ENCODE peak calls at places on chromosomes 1 and 21, in ten cellular contexts. A is uterus, X is neural crest cell, C is Panc1, O is upper lobe of right lung, D is left lung, B is epithelial cell of esophagus, R is stomach, W is Peyer's patch, K is MM.1S. G is an unnamed sample.

GRCh38 chr1:193539731-193540459 is 353.5 kb upstream of the B3GALT2 start:
- DNase-seq in A (no peak), X (no peak), C (no peak), O (no peak), D (no peak), B (no peak), R (no peak), W (peak; percentile 69), K (peak; percentile 78), G (no peak)

GRCh38 chr1:34872133-34872503 is 12.6 kb upstream of the SMIM12 start:
- DNase-seq in A (no peak), X (no peak), C (no peak), O (no peak), D (no peak), B (no peak), R (no peak), W (no peak), K (no peak), G (no peak)

GRCh38 chr21:39754811-39755210 is 9.8 kb downstream of the IGSF5 start:
- DNase-seq in A (no peak), X (no peak), C (no peak), O (no peak), D (no peak), B (no peak), R (no peak), W (no peak), K (no peak), G (no peak)

GRCh38 chr1:87130437-87130836 is 198.2 kb upstream of the LMO4 start:
- DNase-seq in A (no peak), X (no peak), C (no peak), O (no peak), D (no peak), B (no peak), R (no peak), W (no peak), K (no peak), G (no peak)

GRCh38 chr1:225677350-225678124 is 24.6 kb upstream of the ENAH start:
- DNase-seq in A (no peak), X (no peak), C (no peak), O (no peak), D (no peak), B (no peak), R (no peak), W (no peak), K (no peak), G (no peak)

GRCh38 chr1:244741692-244742091 is 88.8 kb downstream of the DESI2 start:
- DNase-seq in A (no peak), X (no peak), C (no peak), O (no peak), D (no peak), B (no peak), R (no peak), W (no peak), K (no peak), G (no peak)

GRCh38 chr1:224626042-224626441 is 9.9 kb downstream of the CNIH3 start:
- DNase-seq in A (no peak), X (no peak), C (no peak), O (no peak), D (no peak), B (peak; percentile 34), R (no peak), W (no peak), K (no peak), G (no peak)

GRCh38 chr1:21655748-21656147 is 13.4 kb downstream of the RAP1GAP start:
- DNase-seq in A (no peak), X (no peak), C (no peak), O (peak; percentile 63), D (no peak), B (peak; percentile 79), R (no peak), W (no peak), K (no peak), G (no peak)

GRCh38 chr21:46021978-46022544 is 40.5 kb downstream of the COL6A1 start:
- DNase-seq in A (peak; percentile 73), X (no peak), C (no peak), O (no peak), D (no peak), B (no peak), R (peak; percentile 25), W (peak; percentile 48), K (no peak), G (no peak)

GRCh38 chr1:210597555-210598134 is 268.9 kb downstream of the HHAT start:
- DNase-seq in A (no peak), X (no peak), C (no peak), O (no peak), D (no peak), B (peak; percentile 91), R (no peak), W (no peak), K (no peak), G (no peak)

GRCh38 chr1:52747450-52747849 is 21.2 kb downstream of the ZYG11B start:
- DNase-seq in A (no peak), X (no peak), C (no peak), O (no peak), D (no peak), B (no peak), R (no peak), W (no peak), K (no peak), G (no peak)

DNA sequence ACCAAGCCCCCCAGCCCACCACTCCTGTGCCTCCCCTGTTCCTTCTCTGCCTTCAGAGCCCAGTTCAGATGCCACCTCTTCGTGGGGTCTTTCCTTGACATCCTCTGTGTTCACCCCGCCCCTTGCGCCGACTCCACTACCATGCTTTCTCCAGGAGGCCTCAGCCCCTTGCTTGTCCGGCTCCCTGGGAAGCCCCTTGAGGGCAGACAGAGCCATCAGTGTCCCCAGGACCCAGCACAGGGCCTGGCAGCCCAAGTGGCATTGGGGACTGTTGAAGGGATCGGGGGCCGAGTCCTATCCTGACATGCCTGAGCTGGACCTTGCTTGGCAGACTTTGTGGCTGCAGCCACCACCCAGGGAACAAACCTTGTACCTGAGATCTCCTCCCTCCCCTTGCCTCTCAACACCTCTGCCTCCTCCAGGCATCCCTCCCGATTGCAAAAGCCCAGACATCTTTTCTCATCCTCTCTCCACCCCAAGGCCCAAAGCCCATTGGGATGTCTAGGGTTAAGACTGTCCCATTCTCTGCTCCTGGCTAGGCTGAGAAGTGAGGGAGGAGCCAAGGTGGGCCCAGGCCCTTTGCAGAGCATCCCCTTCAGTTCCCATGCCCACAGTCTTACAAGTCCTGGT is 3.4 kb downstream of the CLDN19 start:
- DNase-seq in A (no peak), X (no peak), C (no peak), O (no peak), D (no peak), B (no peak), R (no peak), W (no peak), K (no peak), G (no peak)
- TF ChIP-seq CTCF in A (no peak), X (no peak), C (no peak), O (no peak), D (no peak), B (no peak), R (no peak), W (no peak), K (no peak), G (no peak)

DNA sequence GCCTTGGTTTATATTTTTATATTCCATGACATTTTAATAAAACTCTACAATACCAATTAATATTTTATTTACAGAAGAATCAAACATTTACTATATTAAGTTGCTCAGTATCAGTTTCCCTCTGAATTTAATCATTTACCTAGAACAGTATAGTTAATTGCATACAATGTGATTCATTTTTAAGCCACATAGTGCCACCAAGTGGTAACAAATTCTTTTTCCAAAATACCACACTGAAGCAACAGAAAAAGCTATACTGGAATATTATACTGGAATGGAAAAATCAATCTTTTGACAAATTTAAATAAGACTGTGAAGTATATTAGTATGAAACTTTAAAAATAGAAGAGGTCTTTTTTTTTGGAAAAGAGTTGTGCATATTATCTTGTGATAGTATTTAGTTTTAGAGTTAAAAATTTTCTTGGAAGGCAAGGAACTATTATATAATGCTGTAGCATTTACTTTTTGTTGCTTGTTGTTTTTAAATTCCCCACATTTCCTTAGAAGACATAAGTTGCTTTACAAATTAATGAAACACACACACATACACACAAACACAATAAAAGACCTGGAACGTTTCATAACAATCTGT is 57.3 kb downstream of the ZNF644 start:
- DNase-seq in A (no peak), X (no peak), C (peak; percentile 4), O (no peak), D (no peak), B (peak; percentile 29), R (no peak), W (no peak), K (peak; percentile 9), G (no peak)
- TF ChIP-seq CTCF in A (peak; percentile 10), X (peak; percentile 71), C (peak; percentile 27), O (peak; percentile 40), D (no peak), B (no peak), R (no peak), W (peak; percentile 45), K (peak; percentile 47), G (peak; percentile 28)

GRCh38 chr21:41985662-41986416 is 24.3 kb downstream of the ZBTB21 start:
- DNase-seq in A (no peak), X (no peak), C (no peak), O (no peak), D (no peak), B (no peak), R (no peak), W (no peak), K (no peak), G (no peak)
- TF ChIP-seq CTCF in A (no peak), X (no peak), C (no peak), O (no peak), D (no peak), B (no peak), R (no peak), W (no peak), K (no peak), G (no peak)

GRCh38 chr1:208467401-208467800 is 223.2 kb upstream of the PLXNA2 start:
- DNase-seq in A (no peak), X (no peak), C (no peak), O (no peak), D (no peak), B (no peak), R (no peak), W (no peak), K (no peak), G (no peak)

GRCh38 chr1:208465266-208465665 is 221.1 kb upstream of the PLXNA2 start:
- DNase-seq in A (no peak), X (no peak), C (no peak), O (no peak), D (no peak), B (no peak), R (no peak), W (no peak), K (no peak), G (no peak)

GRCh38 chr1:208461680-208462079 is 217.5 kb upstream of the PLXNA2 start:
- DNase-seq in A (no peak), X (no peak), C (no peak), O (no peak), D (no peak), B (peak; percentile 14), R (no peak), W (no peak), K (peak; percentile 22), G (no peak)

GRCh38 chr1:208466054-208466590 is 221.9 kb upstream of the PLXNA2 start:
- DNase-seq in A (no peak), X (no peak), C (no peak), O (no peak), D (no peak), B (no peak), R (no peak), W (no peak), K (no peak), G (no peak)
- TF ChIP-seq CTCF in A (no peak), X (no peak), C (no peak), O (no peak), D (no peak), B (no peak), R (no peak), W (no peak), K (no peak), G (no peak)

G was measured in mesothelial cell of epicardium.